ENCODE peak calls at places on chromosomes 2 and 18, in five cellular contexts. F, H, J, Y and G are unnamed samples.
A peak's percentile ranks its signal among the peaks of the same experiment; 100 is the strongest.

GRCh38 chr18:3966985-3967856 is 487.9 kb downstream of the DLGAP1 start:
- DNase-seq in F (no peak), H (no peak), J (peak; percentile 89), Y (no peak), G (no peak)

GRCh38 chr18:7116832-7117389 is 686 bp downstream of the LAMA1 start:
- DNase-seq in F (no peak), H (no peak), J (no peak), Y (no peak), G (peak; percentile 83)

GRCh38 chr2:206368933-206369569 is 74.3 kb upstream of the ADAM23 start:
- DNase-seq in F (no peak), H (no peak), J (no peak), Y (no peak), G (no peak)

GRCh38 chr2:5479265-5479928 is 212.8 kb upstream of the SOX11 start:
- DNase-seq in F (no peak), H (no peak), J (no peak), Y (no peak), G (no peak)

GRCh38 chr18:35688757-35689156 is 107.2 kb downstream of the GALNT1 start:
- DNase-seq in F (peak; percentile 70), H (no peak), J (peak; percentile 5), Y (no peak), G (no peak)

GRCh38 chr2:86280191-86280667 is 57.2 kb downstream of the REEP1 start:
- DNase-seq in F (no peak), H (no peak), J (no peak), Y (no peak), G (no peak)

GRCh38 chr2:206511283-206511682 is 68.0 kb downstream of the ADAM23 start:
- DNase-seq in F (no peak), H (no peak), J (no peak), Y (no peak), G (no peak)

GRCh38 chr2:118510807-118511206 is 336.6 kb downstream of the EN1 start:
- DNase-seq in F (no peak), H (no peak), J (no peak), Y (no peak), G (no peak)

GRCh38 chr18:671405-671804 is 14.0 kb downstream of the TYMS start:
- DNase-seq in F (no peak), H (no peak), J (no peak), Y (no peak), G (no peak)

GRCh38 chr18:25518716-25519053 is 166.7 kb upstream of the ZNF521 start:
- DNase-seq in F (no peak), H (no peak), J (no peak), Y (no peak), G (no peak)

GRCh38 chr2:11855120-11855760 is 108.8 kb downstream of the LPIN1 start:
- DNase-seq in F (no peak), H (no peak), J (no peak), Y (no peak), G (no peak)

GRCh38 chr2:173226899-173227692 is 127.6 kb upstream of the CDCA7 start:
- DNase-seq in F (no peak), H (no peak), J (peak; percentile 28), Y (peak; percentile 85), G (no peak)

GRCh38 chr2:181123798-181124217 is 143.4 kb downstream of the UBE2E3 start:
- DNase-seq in F (no peak), H (no peak), J (no peak), Y (no peak), G (peak; percentile 31)

GRCh38 chr2:29455202-29455885 is 340.1 kb downstream of the CLIP4 start:
- DNase-seq in F (no peak), H (no peak), J (no peak), Y (no peak), G (no peak)

GRCh38 chr2:235472443-235472842 is 21.4 kb upstream of the AGAP1 start:
- DNase-seq in F (no peak), H (no peak), J (peak; percentile 24), Y (no peak), G (no peak)

GRCh38 chr2:230900336-230900995 is 24.6 kb downstream of the GPR55 start:
- DNase-seq in F (no peak), H (peak; percentile 34), J (no peak), Y (no peak), G (no peak)

GRCh38 chr2:185658766-185659165 is 79.8 kb upstream of the FSIP2 start:
- DNase-seq in F (no peak), H (no peak), J (no peak), Y (no peak), G (no peak)

GRCh38 chr2:234290671-234291070 is 206.2 kb downstream of the ARL4C start:
- DNase-seq in F (no peak), H (peak; percentile 41), J (no peak), Y (no peak), G (no peak)

GRCh38 chr2:23636412-23636811 is 251.4 kb downstream of the KLHL29 start:
- DNase-seq in F (peak; percentile 49), H (no peak), J (peak; percentile 32), Y (peak; percentile 61), G (no peak)

GRCh38 chr2:127197475-127198385 is 22.4 kb downstream of the CYP27C1 start:
- DNase-seq in F (peak; percentile 69), H (peak; percentile 69), J (peak; percentile 79), Y (peak; percentile 71), G (peak; percentile 64)

GRCh38 chr2:200396726-200397348 is 90.3 kb downstream of the SPATS2L start:
- DNase-seq in F (no peak), H (no peak), J (no peak), Y (no peak), G (no peak)
- TF ChIP-seq EP300 in F (no peak), H (no peak), J (no peak), Y (no peak), G (no peak)

GRCh38 chr2:70070557-70071268 is 16.6 kb upstream of the PCBP1 start:
- DNase-seq in F (peak; percentile 84), H (peak; percentile 68), J (peak; percentile 92), Y (peak; percentile 87), G (peak; percentile 86)
- TF ChIP-seq POLR2A in F (no peak), H (no peak), J (no peak), Y (no peak), G (no peak)

DNA sequence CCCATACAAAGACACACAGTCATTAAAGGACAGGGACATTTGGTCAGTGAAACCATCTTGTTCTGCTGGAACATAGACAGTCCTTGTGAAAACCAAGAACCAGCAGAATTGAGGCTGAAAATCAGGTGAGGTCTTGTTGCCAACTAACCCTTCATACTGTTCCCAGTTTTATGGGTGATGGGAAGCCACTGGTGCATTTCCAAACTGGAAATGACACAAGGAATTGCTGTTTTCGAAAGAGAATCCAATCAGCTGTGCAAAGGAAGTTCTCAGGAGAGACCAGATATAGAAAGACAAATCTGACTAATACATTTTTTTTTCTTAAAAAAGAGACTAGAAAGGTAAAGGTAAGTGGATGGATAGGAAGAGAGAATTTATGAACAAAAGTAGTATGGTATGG is 948.2 kb downstream of the TSN start:
- DNase-seq in F (no peak), H (no peak), J (no peak), Y (no peak), G (no peak)
- H3K27ac ChIP-seq in F (no peak overlapping the region), H (no peak overlapping the region), J (no peak overlapping the region), Y (no peak overlapping the region), G (no peak overlapping the region)

GRCh38 chr18:46939337-46939963 is 22.0 kb downstream of the KATNAL2 start:
- DNase-seq in F (peak; percentile 10), H (no peak), J (peak; percentile 24), Y (peak; percentile 15), G (no peak)

GRCh38 chr18:46942646-46943045 is 25.2 kb downstream of the KATNAL2 start:
- DNase-seq in F (no peak), H (no peak), J (no peak), Y (no peak), G (no peak)

DNA sequence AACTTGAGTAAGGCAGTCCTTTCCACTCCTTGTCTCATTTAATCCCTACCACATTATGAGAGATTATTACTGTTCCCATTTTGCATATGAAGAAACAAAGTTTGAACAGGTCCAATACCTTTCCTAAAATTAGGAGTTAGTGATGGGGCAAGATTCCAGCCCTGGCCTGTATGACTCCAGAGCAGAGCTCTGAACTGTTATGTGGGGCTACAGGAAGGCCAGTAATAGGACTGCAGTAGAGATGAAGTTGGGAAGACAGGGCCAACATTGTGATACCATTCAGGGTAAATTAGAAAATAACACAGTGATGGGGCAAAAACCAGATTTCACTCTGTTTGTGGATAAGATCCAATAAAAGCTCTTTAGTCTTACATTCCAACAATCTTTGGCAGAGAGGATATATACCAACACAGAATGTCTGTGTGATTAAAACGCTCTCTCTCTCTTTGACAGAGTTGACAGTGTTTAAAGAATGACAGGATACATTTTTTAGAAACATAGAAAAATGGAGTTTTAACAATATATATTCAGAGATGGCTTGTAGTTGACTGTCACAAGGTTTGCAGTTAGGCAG is 22.7 kb downstream of the KATNAL2 start:
- DNase-seq in F (no peak), H (no peak), J (no peak), Y (no peak), G (no peak)
- TF ChIP-seq EP300 in F (no peak), H (no peak), J (no peak), Y (no peak), G (no peak)

GRCh38 chr2:201779996-201780673 is 598 bp downstream of the ALS2 start:
- DNase-seq in F (peak; percentile 4), H (no peak), J (peak; percentile 6), Y (peak; percentile 25), G (no peak)

GRCh38 chr2:201781583-201782051 is 884 bp upstream of the ALS2 start:
- DNase-seq in F (no peak), H (no peak), J (no peak), Y (no peak), G (no peak)

GRCh38 chr2:201777869-201778268 is 2.9 kb downstream of the ALS2 start:
- DNase-seq in F (no peak), H (no peak), J (no peak), Y (no peak), G (no peak)

GRCh38 chr2:201784547-201784946 is 3.8 kb upstream of the ALS2 start:
- DNase-seq in F (no peak), H (no peak), J (no peak), Y (no peak), G (no peak)

GRCh38 chr2:201780674-201781582 is at the start of gene ALS2:
- DNase-seq in F (peak; percentile 85), H (peak; percentile 98), J (peak; percentile 99), Y (peak; percentile 99), G (peak; percentile 98)
- TF ChIP-seq POLR2A in F (peak; percentile 79), H (no peak), J (peak; percentile 87), Y (peak; percentile 83), G (peak; percentile 44)

DNA sequence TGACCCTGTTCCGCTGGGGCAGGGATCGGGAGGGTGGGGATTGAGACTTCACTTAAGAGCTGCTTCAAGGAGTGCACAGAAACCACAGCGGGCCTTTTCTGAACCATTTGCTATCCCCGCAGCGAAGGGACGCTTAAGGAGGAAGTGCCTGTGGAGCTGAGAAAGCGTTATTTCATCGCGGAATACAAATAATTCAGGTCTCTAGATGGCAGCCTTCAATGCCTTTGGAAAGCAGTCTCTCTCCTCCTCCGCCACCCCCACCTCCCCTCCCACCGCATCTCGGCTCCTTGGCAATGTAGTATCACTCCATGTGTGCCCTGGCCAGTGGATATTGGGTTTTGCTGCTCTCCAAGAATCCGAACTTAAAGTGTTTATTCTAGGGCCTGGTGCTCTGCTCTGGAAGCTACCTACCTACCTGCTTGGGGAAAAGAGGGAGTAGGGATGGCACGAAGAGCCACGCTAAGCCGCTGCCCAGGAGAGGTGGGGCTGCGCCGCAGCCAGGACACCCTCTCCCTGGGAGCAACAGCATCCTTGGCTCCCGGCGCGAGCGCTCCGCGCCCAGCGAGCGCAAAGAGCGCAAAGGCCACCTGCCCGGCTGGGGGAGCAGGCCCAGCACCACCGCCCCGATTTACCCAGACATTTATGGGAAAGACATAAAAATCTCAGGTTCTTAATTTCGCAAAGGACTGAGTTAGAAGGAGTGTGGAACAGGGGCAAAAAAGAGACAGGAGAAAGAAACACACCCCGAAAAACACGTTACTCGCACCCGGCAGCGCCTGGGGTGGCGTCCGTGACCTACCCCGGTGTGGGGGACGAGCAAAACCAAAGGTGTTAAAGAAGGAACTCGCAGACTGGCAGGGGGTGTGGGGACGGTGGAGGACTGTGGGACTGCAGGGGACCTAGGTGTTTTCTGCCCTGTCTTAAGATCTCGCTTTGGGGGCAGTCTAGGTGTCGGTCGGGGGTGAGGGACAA is 1.1 kb downstream of the SPHKAP start:
- DNase-seq in F (no peak), H (no peak), J (peak; percentile 12), Y (no peak), G (no peak)
- H3K27ac ChIP-seq in F (no peak overlapping the region), H (no peak overlapping the region), J (no peak overlapping the region), Y (no peak overlapping the region), G (no peak overlapping the region)